ENCODE peak calls at places on chromosomes 6 and 20, in seven cellular contexts. K is HepG2, P is anterior cingulate cortex, G is HFFc6, L is occipital lobe, E is ACHN, B is T-helper 2 cell. I is an unnamed sample.

GRCh38 chr6:38305995-38306681 is 333.6 kb downstream of the BTBD9 start:
- DNase-seq in E (no peak), L (no peak), P (no peak), K (no peak), G (no peak), B (no peak), I (no peak)

GRCh38 chr6:161261325-161261724 is 12.5 kb downstream of the AGPAT4 start:
- DNase-seq in G (no peak), P (no peak), B (no peak), L (no peak), E (peak), K (no peak), I (no peak)

GRCh38 chr6:16700202-16700997 is 60.9 kb downstream of the ATXN1 start:
- DNase-seq in G (no peak), K (no peak), P (peak), L (no peak), E (no peak), B (peak), I (no peak)

GRCh38 chr6:130069471-130069870 is 51.1 kb downstream of the L3MBTL3 start:
- DNase-seq in E (no peak), L (no peak), P (no peak), B (no peak), K (no peak), G (no peak), I (no peak)

GRCh38 chr20:38806855-38807655 is 1.6 kb downstream of the PPP1R16B start:
- DNase-seq in E (no peak), K (no peak), G (no peak), B (peak), L (peak), P (peak), I (no peak)

GRCh38 chr20:43442310-43442880 is 15.3 kb upstream of the SRSF6 start:
- DNase-seq in L (no peak), G (peak), E (no peak), B (no peak), P (no peak), K (peak), I (no peak)

GRCh38 chr6:13425971-13426931 is 61.1 kb downstream of the GFOD1 start:
- DNase-seq in L (peak), P (peak), B (no peak), G (peak), K (no peak), E (no peak), I (no peak)

GRCh38 chr6:117919775-117920492 is 12.9 kb downstream of the SLC35F1 start:
- DNase-seq in G (no peak), B (no peak), L (peak), E (no peak), K (no peak), P (peak), I (no peak)

GRCh38 chr6:132286298-132287019 is 114.8 kb downstream of the MOXD1 start:
- DNase-seq in B (no peak), P (no peak), G (no peak), K (no peak), E (no peak), L (no peak), I (no peak)

GRCh38 chr20:31836853-31837608 is 8.4 kb downstream of the FOXS1 start:
- DNase-seq in B (no peak), L (no peak), K (no peak), G (no peak), P (no peak), E (no peak), I (peak)

GRCh38 chr6:13228264-13229204 is 99.8 kb downstream of the TBC1D7 start:
- DNase-seq in G (no peak), B (no peak), K (no peak), P (no peak), E (no peak), L (no peak), I (no peak)

GRCh38 chr6:43076093-43076927 is at the start of gene PTK7:
- DNase-seq in K (peak), G (no peak), E (peak), B (no peak), L (no peak), P (peak), I (peak)

GRCh38 chr6:113412589-113413367 is 444.4 kb upstream of the MARCKS start:
- DNase-seq in L (no peak), P (no peak), G (no peak), K (no peak), B (no peak), E (no peak), I (peak)

GRCh38 chr20:58907481-58908137 is 55.1 kb downstream of the GNAS start:
- DNase-seq in G (peak), E (peak), B (peak), K (peak), P (peak), L (peak), I (peak)

GRCh38 chr6:84414531-84414930 is 187.1 kb upstream of the CEP162 start:
- DNase-seq in B (no peak), E (no peak), P (no peak), K (no peak), G (no peak), L (no peak), I (no peak)

GRCh38 chr6:53410508-53411258 is 61.9 kb upstream of the ELOVL5 start:
- DNase-seq in B (peak), L (no peak), K (peak), G (peak), P (peak), E (peak), I (peak)

GRCh38 chr6:14747881-14748520 is 497.9 kb upstream of the JARID2 start:
- DNase-seq in K (no peak), L (no peak), G (no peak), B (no peak), P (no peak), E (no peak), I (no peak)

I was measured in fibroblast of gingiva.